ENCODE peak calls at places on chromosomes 3 and 15, in ten cellular contexts. F is mesenteric fat pad; N is stimulated activated CD4-positive, alpha-beta T cell treated with anti-CD3 and anti-CD28 coated beads, Interleukin-15, amount 100 ng/mL, for 1 hour; J is WERI-Rb-1; W is OCI-LY7; C is ELR; B is Ammon's horn; X is ureter; K is activated CD4-positive, alpha-beta T cell treated with anti-CD3 and anti-CD28 coated beads for 24 hours; P is heart right ventricle. V is an unnamed sample.

GRCh38 chr15:96058103-96058851 is 272.2 kb upstream of the NR2F2 start:
- DNase-seq in F (no peak), N (no peak), J (no peak), W (no peak), C (no peak), B (peak), X (no peak), K (no peak), P (no peak), V (no peak)

GRCh38 chr3:138401834-138402233 is 32.6 kb upstream of the ESYT3 start:
- DNase-seq in F (no peak), N (no peak), J (no peak), W (no peak), C (no peak), B (no peak), X (no peak), K (no peak), P (no peak), V (no peak)

GRCh38 chr15:71683401-71684274 is 126.7 kb upstream of the NR2E3 start:
- DNase-seq in F (no peak), N (no peak), J (no peak), W (no peak), C (peak), B (no peak), X (no peak), K (no peak), P (no peak), V (no peak)

GRCh38 chr3:55476515-55476914 is 10.6 kb downstream of the WNT5A start:
- DNase-seq in F (no peak), N (no peak), J (no peak), W (no peak), C (peak), B (no peak), X (no peak), K (no peak), P (no peak), V (no peak)

GRCh38 chr3:10081871-10082270 is 26.2 kb downstream of the FANCD2OS start:
- DNase-seq in F (no peak), N (no peak), J (no peak), W (no peak), C (no peak), B (no peak), X (no peak), K (no peak), P (no peak), V (no peak)

GRCh38 chr15:66943456-66944095 is 121.8 kb upstream of the SMAD3 start:
- DNase-seq in F (peak), N (no peak), J (no peak), W (peak), C (no peak), B (no peak), X (no peak), K (no peak), P (no peak), V (no peak)

GRCh38 chr3:179421500-179421899 is 29.8 kb downstream of the GNB4 start:
- DNase-seq in F (no peak), N (no peak), J (peak), W (peak), C (peak), B (peak), X (no peak), K (no peak), P (peak), V (peak)

GRCh38 chr3:128195369-128195768 is 42.1 kb downstream of the EEFSEC start:
- DNase-seq in F (no peak), N (no peak), J (no peak), W (no peak), C (no peak), B (no peak), X (no peak), K (no peak), P (no peak), V (no peak)

GRCh38 chr3:43411429-43411828 is 125.1 kb downstream of the SNRK start:
- DNase-seq in F (no peak), N (no peak), J (no peak), W (no peak), C (no peak), B (peak), X (no peak), K (no peak), P (no peak), V (peak)

GRCh38 chr15:93037341-93038063 is 51.5 kb downstream of the RGMA start:
- DNase-seq in F (peak), N (no peak), J (peak), W (no peak), C (no peak), B (peak), X (no peak), K (no peak), P (peak), V (peak)

GRCh38 chr15:97893988-97894387 is 66.5 kb upstream of the ARRDC4 start:
- DNase-seq in F (no peak), N (no peak), J (no peak), W (no peak), C (no peak), B (no peak), X (no peak), K (no peak), P (no peak), V (no peak)

GRCh38 chr3:119555309-119555735 is 4.1 kb downstream of the CD80 start:
- DNase-seq in F (no peak), N (no peak), J (no peak), W (no peak), C (no peak), B (peak), X (no peak), K (no peak), P (no peak), V (no peak)

GRCh38 chr3:113223831-113224240 is 12.5 kb downstream of the BOC start:
- DNase-seq in F (no peak), N (no peak), J (no peak), W (no peak), C (no peak), B (peak), X (no peak), K (no peak), P (no peak), V (no peak)

V was measured in midbrain.